ENCODE peak calls at places on chromosome 17, in five cellular contexts. F is RWPE1, X is mammary epithelial cell, O is NCI-H2029, A is posterior vena cava. C is an unnamed sample.

GRCh38 chr17:30905742-30906100 is 317 bp downstream of the TEFM start:
- DNase-seq in A (no peak), F (peak; percentile 16), X (no peak), O (no peak), C (no peak)

GRCh38 chr17:40145476-40145875 is 5.1 kb downstream of the CASC3 start:
- DNase-seq in F (no peak), X (no peak), A (no peak), O (no peak), C (no peak)

GRCh38 chr17:65013613-65014391 is 42.7 kb downstream of the GNA13 start:
- DNase-seq in A (no peak), X (peak; percentile 84), F (peak; percentile 48), O (no peak), C (peak; percentile 41)

GRCh38 chr17:3765981-3766380 is 35.0 kb downstream of the ITGAE start:
- DNase-seq in X (no peak), A (no peak), O (no peak), F (no peak), C (no peak)

GRCh38 chr17:50426814-50427787 is 1.1 kb downstream of the ACSF2 start:
- DNase-seq in F (peak; percentile 53), A (no peak), O (no peak), X (peak; percentile 43), C (peak; percentile 84)

GRCh38 chr17:60151355-60151754 is 1.6 kb downstream of the CA4 start:
- DNase-seq in F (no peak), X (no peak), O (no peak), A (no peak), C (no peak)

GRCh38 chr17:78986048-78986648 is 6.4 kb upstream of the LGALS3BP start:
- DNase-seq in A (peak; percentile 82), O (no peak), X (no peak), F (no peak), C (no peak)

GRCh38 chr17:1484060-1484535 is 8.4 kb downstream of the MYO1C start:
- DNase-seq in F (no peak), A (no peak), O (no peak), X (no peak), C (no peak)

GRCh38 chr17:9273334-9274118 is 252.2 kb downstream of the NTN1 start:
- DNase-seq in O (no peak), X (no peak), A (peak; percentile 85), F (no peak), C (no peak)

GRCh38 chr17:73841431-73842060 is 197.3 kb upstream of the SDK2 start:
- DNase-seq in F (peak; percentile 29), O (peak; percentile 28), X (no peak), A (no peak), C (no peak)

GRCh38 chr17:44830359-44831269 is 527 bp upstream of the GJC1 start:
- DNase-seq in O (no peak), F (peak; percentile 30), X (no peak), A (peak; percentile 79), C (no peak)

GRCh38 chr17:2102931-2103398 is 48.1 kb downstream of the HIC1 start:
- DNase-seq in F (peak; percentile 46), O (no peak), A (no peak), X (peak; percentile 82), C (peak; percentile 53)

GRCh38 chr17:76394166-76394565 is 9.8 kb downstream of the SPHK1 start:
- DNase-seq in F (peak; percentile 78), O (no peak), X (peak; percentile 48), A (no peak), C (no peak)

C was measured in H54.